ENCODE peak calls at places on chromosomes 4 and X, in eight cellular contexts. One of them, this sample, is unnamed.

GRCh38 chr4:179123079-179123478 is 1680.8 kb upstream of the AGA start:
- DNase-seq in EH: no peak
- DNase-seq in heart left ventricle: no peak
- DNase-seq in neuronal stem cell: no peak
- DNase-seq in B cell: no peak
- DNase-seq in T-helper 9 cell: no peak
- DNase-seq in anterior cingulate cortex: no peak
- DNase-seq in activated CD4-positive, alpha-beta T cell treated with anti-CD3 and anti-CD28 coated beads for 48 hours: no peak
- DNase-seq in this sample: no peak

GRCh38 chr4:77194366-77194765 is 37.4 kb downstream of the CCNG2 start:
- DNase-seq in anterior cingulate cortex: no peak
- DNase-seq in EH: no peak
- DNase-seq in T-helper 9 cell: no peak
- DNase-seq in activated CD4-positive, alpha-beta T cell treated with anti-CD3 and anti-CD28 coated beads for 48 hours: no peak
- DNase-seq in heart left ventricle: no peak
- DNase-seq in neuronal stem cell: no peak
- DNase-seq in B cell: peak
- DNase-seq in this sample: no peak

GRCh38 chr4:38656111-38656510 is 7.9 kb upstream of the KLF3 start:
- DNase-seq in neuronal stem cell: no peak
- DNase-seq in B cell: no peak
- DNase-seq in heart left ventricle: no peak
- DNase-seq in activated CD4-positive, alpha-beta T cell treated with anti-CD3 and anti-CD28 coated beads for 48 hours: no peak
- DNase-seq in T-helper 9 cell: no peak
- DNase-seq in EH: no peak
- DNase-seq in anterior cingulate cortex: no peak
- DNase-seq in this sample: no peak

GRCh38 chrX:130896816-130897508 is 6.0 kb downstream of the ENOX2 start:
- DNase-seq in B cell: no peak
- DNase-seq in EH: peak
- DNase-seq in anterior cingulate cortex: no peak
- DNase-seq in activated CD4-positive, alpha-beta T cell treated with anti-CD3 and anti-CD28 coated beads for 48 hours: no peak
- DNase-seq in heart left ventricle: no peak
- DNase-seq in T-helper 9 cell: no peak
- DNase-seq in neuronal stem cell: no peak
- DNase-seq in this sample: no peak

GRCh38 chr4:178102139-178102538 is 659.9 kb upstream of the AGA start:
- DNase-seq in activated CD4-positive, alpha-beta T cell treated with anti-CD3 and anti-CD28 coated beads for 48 hours: no peak
- DNase-seq in EH: no peak
- DNase-seq in B cell: no peak
- DNase-seq in T-helper 9 cell: no peak
- DNase-seq in neuronal stem cell: no peak
- DNase-seq in anterior cingulate cortex: no peak
- DNase-seq in heart left ventricle: no peak
- DNase-seq in this sample: no peak

GRCh38 chr4:152850377-152850776 is 70.6 kb downstream of the ARFIP1 start:
- DNase-seq in neuronal stem cell: no peak
- DNase-seq in EH: peak
- DNase-seq in heart left ventricle: peak
- DNase-seq in activated CD4-positive, alpha-beta T cell treated with anti-CD3 and anti-CD28 coated beads for 48 hours: peak
- DNase-seq in B cell: peak
- DNase-seq in T-helper 9 cell: no peak
- DNase-seq in anterior cingulate cortex: no peak
- DNase-seq in this sample: no peak

GRCh38 chr4:8703857-8704495 is 111.4 kb downstream of the CPZ start:
- DNase-seq in activated CD4-positive, alpha-beta T cell treated with anti-CD3 and anti-CD28 coated beads for 48 hours: no peak
- DNase-seq in neuronal stem cell: no peak
- DNase-seq in T-helper 9 cell: no peak
- DNase-seq in heart left ventricle: no peak
- DNase-seq in anterior cingulate cortex: no peak
- DNase-seq in EH: no peak
- DNase-seq in B cell: no peak
- DNase-seq in this sample: no peak

GRCh38 chrX:135185795-135186443 is 14.7 kb upstream of the CT55 start:
- DNase-seq in heart left ventricle: peak
- DNase-seq in EH: peak
- DNase-seq in activated CD4-positive, alpha-beta T cell treated with anti-CD3 and anti-CD28 coated beads for 48 hours: peak
- DNase-seq in B cell: peak
- DNase-seq in neuronal stem cell: peak
- DNase-seq in T-helper 9 cell: no peak
- DNase-seq in anterior cingulate cortex: no peak
- DNase-seq in this sample: peak

GRCh38 chrX:460823-461640 is 74.3 kb upstream of the PPP2R3B start:
- DNase-seq in neuronal stem cell: no peak
- DNase-seq in B cell: no peak
- DNase-seq in anterior cingulate cortex: no peak
- DNase-seq in heart left ventricle: no peak
- DNase-seq in T-helper 9 cell: no peak
- DNase-seq in activated CD4-positive, alpha-beta T cell treated with anti-CD3 and anti-CD28 coated beads for 48 hours: no peak
- DNase-seq in EH: no peak
- DNase-seq in this sample: no peak

GRCh38 chr4:177047070-177047850 is 254.5 kb upstream of the VEGFC start:
- DNase-seq in activated CD4-positive, alpha-beta T cell treated with anti-CD3 and anti-CD28 coated beads for 48 hours: peak
- DNase-seq in anterior cingulate cortex: peak
- DNase-seq in T-helper 9 cell: peak
- DNase-seq in heart left ventricle: peak
- DNase-seq in B cell: peak
- DNase-seq in neuronal stem cell: peak
- DNase-seq in EH: peak
- DNase-seq in this sample: peak

GRCh38 chrX:87518504-87518903 is 902 bp downstream of the KLHL4 start:
- DNase-seq in B cell: no peak
- DNase-seq in neuronal stem cell: no peak
- DNase-seq in heart left ventricle: no peak
- DNase-seq in activated CD4-positive, alpha-beta T cell treated with anti-CD3 and anti-CD28 coated beads for 48 hours: no peak
- DNase-seq in T-helper 9 cell: no peak
- DNase-seq in anterior cingulate cortex: no peak
- DNase-seq in EH: no peak
- DNase-seq in this sample: no peak

GRCh38 chrX:4240541-4241194 is 527.2 kb upstream of the PRKX start:
- DNase-seq in anterior cingulate cortex: no peak
- DNase-seq in B cell: peak
- DNase-seq in T-helper 9 cell: no peak
- DNase-seq in neuronal stem cell: no peak
- DNase-seq in heart left ventricle: no peak
- DNase-seq in EH: no peak
- DNase-seq in activated CD4-positive, alpha-beta T cell treated with anti-CD3 and anti-CD28 coated beads for 48 hours: no peak
- DNase-seq in this sample: no peak

GRCh38 chr4:8163436-8164193 is 5.0 kb upstream of the ABLIM2 start:
- DNase-seq in anterior cingulate cortex: no peak
- DNase-seq in neuronal stem cell: no peak
- DNase-seq in heart left ventricle: no peak
- DNase-seq in T-helper 9 cell: no peak
- DNase-seq in EH: no peak
- DNase-seq in activated CD4-positive, alpha-beta T cell treated with anti-CD3 and anti-CD28 coated beads for 48 hours: no peak
- DNase-seq in B cell: no peak
- DNase-seq in this sample: no peak

GRCh38 chrX:102697506-102697905 is 14.7 kb upstream of the GPRASP2 start:
- DNase-seq in activated CD4-positive, alpha-beta T cell treated with anti-CD3 and anti-CD28 coated beads for 48 hours: no peak
- DNase-seq in anterior cingulate cortex: no peak
- DNase-seq in B cell: no peak
- DNase-seq in T-helper 9 cell: no peak
- DNase-seq in neuronal stem cell: no peak
- DNase-seq in EH: peak
- DNase-seq in heart left ventricle: no peak
- DNase-seq in this sample: no peak

GRCh38 chr4:137193564-137193963 is 338.7 kb downstream of the PCDH18 start:
- DNase-seq in EH: no peak
- DNase-seq in neuronal stem cell: no peak
- DNase-seq in T-helper 9 cell: no peak
- DNase-seq in heart left ventricle: no peak
- DNase-seq in activated CD4-positive, alpha-beta T cell treated with anti-CD3 and anti-CD28 coated beads for 48 hours: no peak
- DNase-seq in anterior cingulate cortex: no peak
- DNase-seq in B cell: no peak
- DNase-seq in this sample: no peak

GRCh38 chr4:72714482-72715279 is 145.7 kb upstream of the ADAMTS3 start:
- DNase-seq in anterior cingulate cortex: no peak
- DNase-seq in neuronal stem cell: no peak
- DNase-seq in activated CD4-positive, alpha-beta T cell treated with anti-CD3 and anti-CD28 coated beads for 48 hours: no peak
- DNase-seq in EH: no peak
- DNase-seq in heart left ventricle: no peak
- DNase-seq in T-helper 9 cell: no peak
- DNase-seq in B cell: no peak
- DNase-seq in this sample: no peak

GRCh38 chrX:17020828-17021821 is 74.7 kb downstream of the REPS2 start:
- DNase-seq in B cell: no peak
- DNase-seq in anterior cingulate cortex: no peak
- DNase-seq in EH: no peak
- DNase-seq in heart left ventricle: no peak
- DNase-seq in activated CD4-positive, alpha-beta T cell treated with anti-CD3 and anti-CD28 coated beads for 48 hours: no peak
- DNase-seq in neuronal stem cell: no peak
- DNase-seq in T-helper 9 cell: no peak
- DNase-seq in this sample: no peak

GRCh38 chr4:83150563-83151330 is 36.2 kb upstream of the PLAC8 start:
- DNase-seq in T-helper 9 cell: no peak
- DNase-seq in activated CD4-positive, alpha-beta T cell treated with anti-CD3 and anti-CD28 coated beads for 48 hours: no peak
- DNase-seq in anterior cingulate cortex: no peak
- DNase-seq in neuronal stem cell: no peak
- DNase-seq in EH: peak
- DNase-seq in B cell: no peak
- DNase-seq in heart left ventricle: no peak
- DNase-seq in this sample: no peak

GRCh38 chrX:3712080-3712869 is 1.2 kb downstream of the PRKX start:
- DNase-seq in heart left ventricle: peak
- DNase-seq in EH: peak
- DNase-seq in activated CD4-positive, alpha-beta T cell treated with anti-CD3 and anti-CD28 coated beads for 48 hours: peak
- DNase-seq in T-helper 9 cell: no peak
- DNase-seq in anterior cingulate cortex: no peak
- DNase-seq in neuronal stem cell: no peak
- DNase-seq in B cell: peak
- DNase-seq in this sample: no peak

GRCh38 chr4:183504930-183505555 is at the start of gene ING2:
- DNase-seq in heart left ventricle: peak
- DNase-seq in neuronal stem cell: no peak
- DNase-seq in activated CD4-positive, alpha-beta T cell treated with anti-CD3 and anti-CD28 coated beads for 48 hours: no peak
- DNase-seq in T-helper 9 cell: no peak
- DNase-seq in anterior cingulate cortex: no peak
- DNase-seq in EH: peak
- DNase-seq in B cell: no peak
- DNase-seq in this sample: no peak

GRCh38 chrX:132373610-132374009 is 115.2 kb downstream of the MBNL3 start:
- DNase-seq in anterior cingulate cortex: no peak
- DNase-seq in heart left ventricle: no peak
- DNase-seq in T-helper 9 cell: no peak
- DNase-seq in EH: no peak
- DNase-seq in B cell: no peak
- DNase-seq in neuronal stem cell: no peak
- DNase-seq in activated CD4-positive, alpha-beta T cell treated with anti-CD3 and anti-CD28 coated beads for 48 hours: no peak
- DNase-seq in this sample: no peak

GRCh38 chr4:127309360-127310095 is 323.2 kb upstream of the INTU start:
- DNase-seq in EH: no peak
- DNase-seq in B cell: no peak
- DNase-seq in anterior cingulate cortex: no peak
- DNase-seq in heart left ventricle: no peak
- DNase-seq in neuronal stem cell: no peak
- DNase-seq in T-helper 9 cell: no peak
- DNase-seq in activated CD4-positive, alpha-beta T cell treated with anti-CD3 and anti-CD28 coated beads for 48 hours: no peak
- DNase-seq in this sample: no peak

GRCh38 chrX:149120459-149120858 is 384.6 kb downstream of the IDS start:
- DNase-seq in activated CD4-positive, alpha-beta T cell treated with anti-CD3 and anti-CD28 coated beads for 48 hours: no peak
- DNase-seq in EH: no peak
- DNase-seq in neuronal stem cell: no peak
- DNase-seq in anterior cingulate cortex: no peak
- DNase-seq in T-helper 9 cell: no peak
- DNase-seq in B cell: no peak
- DNase-seq in heart left ventricle: no peak
- DNase-seq in this sample: no peak

GRCh38 chr4:3284734-3285557 is 7.9 kb upstream of the RGS12 start:
- DNase-seq in T-helper 9 cell: no peak
- DNase-seq in heart left ventricle: no peak
- DNase-seq in EH: no peak
- DNase-seq in anterior cingulate cortex: no peak
- DNase-seq in B cell: no peak
- DNase-seq in neuronal stem cell: no peak
- DNase-seq in activated CD4-positive, alpha-beta T cell treated with anti-CD3 and anti-CD28 coated beads for 48 hours: no peak
- DNase-seq in this sample: no peak

GRCh38 chrX:31483336-31483735 is 411.5 kb upstream of the FTHL17 start:
- DNase-seq in activated CD4-positive, alpha-beta T cell treated with anti-CD3 and anti-CD28 coated beads for 48 hours: no peak
- DNase-seq in anterior cingulate cortex: no peak
- DNase-seq in T-helper 9 cell: no peak
- DNase-seq in B cell: no peak
- DNase-seq in heart left ventricle: no peak
- DNase-seq in EH: peak
- DNase-seq in neuronal stem cell: no peak
- DNase-seq in this sample: no peak

GRCh38 chr4:141702472-141703182 is 66.2 kb downstream of the IL15 start:
- DNase-seq in activated CD4-positive, alpha-beta T cell treated with anti-CD3 and anti-CD28 coated beads for 48 hours: peak
- DNase-seq in heart left ventricle: no peak
- DNase-seq in anterior cingulate cortex: no peak
- DNase-seq in neuronal stem cell: no peak
- DNase-seq in T-helper 9 cell: no peak
- DNase-seq in B cell: no peak
- DNase-seq in EH: no peak
- DNase-seq in this sample: no peak

GRCh38 chrX:130552444-130553073 is 150.8 kb downstream of the RBMX2 start:
- DNase-seq in EH: no peak
- DNase-seq in T-helper 9 cell: no peak
- DNase-seq in neuronal stem cell: no peak
- DNase-seq in heart left ventricle: no peak
- DNase-seq in activated CD4-positive, alpha-beta T cell treated with anti-CD3 and anti-CD28 coated beads for 48 hours: no peak
- DNase-seq in B cell: peak
- DNase-seq in anterior cingulate cortex: no peak
- DNase-seq in this sample: no peak

GRCh38 chr4:186587416-186588018 is 32.1 kb upstream of the MTNR1A start:
- DNase-seq in anterior cingulate cortex: peak
- DNase-seq in T-helper 9 cell: peak
- DNase-seq in activated CD4-positive, alpha-beta T cell treated with anti-CD3 and anti-CD28 coated beads for 48 hours: peak
- DNase-seq in EH: peak
- DNase-seq in heart left ventricle: peak
- DNase-seq in neuronal stem cell: peak
- DNase-seq in B cell: peak
- DNase-seq in this sample: peak

GRCh38 chrX:101550362-101550761 is at the start of gene ARMCX1:
- DNase-seq in heart left ventricle: peak
- DNase-seq in B cell: peak
- DNase-seq in anterior cingulate cortex: peak
- DNase-seq in neuronal stem cell: peak
- DNase-seq in activated CD4-positive, alpha-beta T cell treated with anti-CD3 and anti-CD28 coated beads for 48 hours: peak
- DNase-seq in EH: peak
- DNase-seq in T-helper 9 cell: no peak
- DNase-seq in this sample: no peak

This sample was measured in effector memory CD8-positive, alpha-beta T cell.